ENCODE peak calls at places on chromosomes 4 and X, in four cellular contexts. A is spleen, Y is HCT116, E is ovary. I is an unnamed sample.

GRCh38 chr4:48968814-48969213 is 17.3 kb upstream of the CWH43 start:
- DNase-seq in A (no peak), Y (no peak), E (no peak), I (no peak)

GRCh38 chrX:29225670-29226069 is 638.4 kb downstream of the IL1RAPL1 start:
- DNase-seq in A (no peak), Y (no peak), E (no peak), I (no peak)

GRCh38 chrX:41781500-41781899 is 57.5 kb downstream of the GPR82 start:
- DNase-seq in A (no peak), Y (peak; percentile 31), E (no peak), I (no peak)

GRCh38 chr4:56286763-56287162 is 100.5 kb downstream of the AASDH start:
- DNase-seq in A (no peak), Y (no peak), E (no peak), I (no peak)

GRCh38 chr4:158013858-158014257 is 159.0 kb downstream of the GASK1B start:
- DNase-seq in A (no peak), Y (no peak), E (no peak), I (no peak)

GRCh38 chr4:116143221-116143620 is 942.2 kb downstream of the TRAM1L1 start:
- DNase-seq in A (no peak), Y (no peak), E (no peak), I (no peak)

GRCh38 chrX:104307341-104307740 is 52.6 kb upstream of the ESX1 start:
- DNase-seq in A (no peak), Y (no peak), E (no peak), I (no peak)

GRCh38 chrX:34341258-34341657 is 209.1 kb upstream of the FAM47A start:
- DNase-seq in A (no peak), Y (no peak), E (no peak), I (no peak)

GRCh38 chrX:46758163-46758955 is 559 bp downstream of the SLC9A7 start:
- DNase-seq in A (peak; percentile 81), Y (no peak), E (peak; percentile 35), I (no peak)

GRCh38 chrX:72121381-72121780 is 10.3 kb downstream of the RTL5 start:
- DNase-seq in A (peak; percentile 86), Y (no peak), E (no peak), I (peak; percentile 45)

GRCh38 chr4:158783775-158784174 is 14.9 kb downstream of the FNIP2 start:
- DNase-seq in A (no peak), Y (no peak), E (no peak), I (no peak)

GRCh38 chrX:46662594-46662993 is 89.0 kb downstream of the CHST7 start:
- DNase-seq in A (no peak), Y (no peak), E (no peak), I (no peak)

GRCh38 chr4:77268108-77268507 is 111.1 kb downstream of the CCNG2 start:
- DNase-seq in A (no peak), Y (no peak), E (no peak), I (no peak)

GRCh38 chr4:13481569-13481968 is 2.6 kb downstream of the RAB28 start:
- DNase-seq in A (no peak), Y (no peak), E (no peak), I (no peak)

GRCh38 chr4:16227462-16227868 is 1.2 kb upstream of the TAPT1 start:
- DNase-seq in A (peak; percentile 82), Y (no peak), E (peak; percentile 66), I (peak; percentile 40)

GRCh38 chr4:187887886-187888285 is 107.7 kb upstream of the ZFP42 start:
- DNase-seq in A (no peak), Y (no peak), E (no peak), I (no peak)

GRCh38 chr4:106362426-106362825 is 6.2 kb downstream of the GIMD1 start:
- DNase-seq in A (no peak), Y (no peak), E (no peak), I (no peak)

GRCh38 chr4:145602129-145602760 is 16.9 kb upstream of the MMAA start:
- DNase-seq in A (no peak), Y (no peak), E (no peak), I (no peak)

GRCh38 chr4:144572660-144573059 is 73.3 kb upstream of the HHIP start:
- DNase-seq in A (no peak), Y (no peak), E (no peak), I (no peak)

GRCh38 chr4:42371306-42372063 is 25.8 kb upstream of the SHISA3 start:
- DNase-seq in A (no peak), Y (peak; percentile 33), E (no peak), I (no peak)

GRCh38 chrX:154350429-154351182 is 23.8 kb downstream of the FLNA start:
- DNase-seq in A (no peak), Y (no peak), E (no peak), I (peak; percentile 25)
- H3K4me1 ChIP-seq in A (peaks cover 36% of the 10 kb centered on the region), Y (no peaks in the 10 kb centered on the region), E (no peaks in the 10 kb centered on the region), I (no peaks in the 10 kb centered on the region)

GRCh38 chrX:65035451-65035779 is 59.2 kb upstream of the ZC4H2 start:
- DNase-seq in A (peak; percentile 77), Y (no peak), E (peak; percentile 28), I (no peak)
- TF ChIP-seq POLR2A in A (no peak), Y (no peak), E (no peak), I (no peak)

DNA sequence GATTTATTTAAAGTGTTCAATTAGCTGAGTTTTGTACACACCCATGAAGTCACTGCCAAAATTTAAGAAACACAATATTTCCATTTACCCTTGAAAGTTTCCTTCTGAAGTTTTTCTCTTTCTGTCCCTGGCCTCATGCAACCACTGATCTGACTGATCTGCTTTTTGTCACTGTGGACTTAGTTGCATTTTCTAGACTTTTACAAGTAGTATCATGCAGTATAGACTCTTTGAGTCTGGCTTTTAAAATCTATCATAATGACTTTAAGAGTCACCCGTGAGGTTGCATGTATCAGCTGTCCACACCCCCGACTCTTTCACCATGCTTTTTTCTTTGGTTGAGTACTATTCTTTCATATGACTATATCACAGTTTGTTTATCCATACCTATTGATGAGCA is 29.0 kb upstream of the PDLIM3 start:
- DNase-seq in A (no peak), Y (no peak), E (no peak), I (no peak)
- H3K27ac ChIP-seq in A (no peak overlapping the region), Y (no peak overlapping the region), E (no peak overlapping the region), I (no peak overlapping the region)

GRCh38 chr4:86106475-86106874 is 253.4 kb downstream of the MAPK10 start:
- DNase-seq in A (no peak), Y (no peak), E (no peak), I (no peak)
- H3K4me1 ChIP-seq in A (no peaks in the 10 kb centered on the region), Y (no peaks in the 10 kb centered on the region), E (no peaks in the 10 kb centered on the region), I (no peaks in the 10 kb centered on the region)

DNA sequence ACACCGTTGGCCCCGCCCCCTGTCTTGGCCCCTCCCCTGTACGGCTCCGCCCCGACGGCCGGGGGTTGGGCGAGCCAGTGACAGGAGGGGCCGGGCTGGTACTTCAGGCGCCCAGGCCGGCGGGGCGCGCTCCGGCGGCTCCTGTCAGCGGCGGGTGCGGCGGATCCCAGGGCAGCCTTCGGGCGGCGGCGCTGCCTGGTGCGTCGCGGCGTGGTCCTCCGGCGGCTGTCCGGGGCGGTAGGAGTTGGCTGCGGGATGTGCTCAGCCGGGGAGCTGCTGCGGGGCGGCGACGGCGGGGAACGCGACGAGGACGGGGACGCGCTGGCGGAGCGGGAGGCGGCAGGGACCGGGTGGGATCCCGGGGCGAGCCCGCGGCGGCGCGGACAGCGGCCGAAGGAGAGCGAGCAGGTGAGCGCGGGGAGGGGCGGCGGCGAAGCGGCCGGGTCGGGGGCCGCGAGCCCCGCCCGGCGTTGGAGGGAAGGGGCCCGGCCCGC is at the start of gene FAM241A:
- DNase-seq in A (peak; percentile 97), Y (peak; percentile 54), E (peak; percentile 92), I (peak; percentile 92)
- TF ChIP-seq POLR2A in A (peak; percentile 15), Y (peak; percentile 78), E (peak; percentile 84), I (peak; percentile 90)

GRCh38 chr4:37667197-37668100 is 18.7 kb downstream of the RELL1 start:
- DNase-seq in A (no peak), Y (no peak), E (no peak), I (no peak)
- H3K27ac ChIP-seq in A (peak overlapping the region; percentile 72), Y (peak overlapping the region; percentile 74), E (no peak overlapping the region), I (peak overlapping the region; percentile 65)

DNA sequence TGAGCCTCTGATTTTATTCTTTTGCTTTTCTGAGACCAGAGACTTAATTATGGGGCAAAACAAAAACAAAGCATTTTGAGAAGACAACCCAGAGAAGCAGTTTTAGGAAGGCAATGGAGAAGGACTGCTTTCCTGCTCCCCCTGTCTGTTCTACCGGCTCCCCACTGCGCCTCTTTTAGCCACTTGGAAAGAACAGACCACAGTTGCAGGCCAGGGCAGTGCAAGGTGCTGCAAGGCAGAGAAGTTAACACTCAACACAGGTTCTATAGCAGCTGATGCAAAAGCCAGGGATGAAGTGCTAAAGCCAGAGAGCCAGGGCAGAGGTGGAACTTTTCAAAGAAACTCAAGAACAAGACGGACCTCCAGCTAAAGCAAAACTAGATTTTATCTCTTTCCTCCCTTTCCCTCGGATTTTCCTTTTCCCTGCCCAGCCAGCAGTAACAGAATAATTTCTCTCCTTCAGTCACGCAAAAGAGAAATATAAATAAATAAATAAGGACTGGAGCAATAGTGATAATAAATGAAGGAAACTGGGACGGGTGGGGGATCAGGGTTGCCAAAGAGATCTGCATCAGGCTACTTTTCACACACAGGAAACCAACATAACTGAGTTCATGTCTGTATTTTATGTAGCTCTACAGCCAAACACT is 10.4 kb downstream of the SH3RF1 start:
- DNase-seq in A (no peak), Y (no peak), E (no peak), I (no peak)
- H3K4me1 ChIP-seq in A (peaks cover 32% of the 10 kb centered on the region), Y (peaks cover 74% of the 10 kb centered on the region), E (peaks cover 16% of the 10 kb centered on the region), I (no peaks in the 10 kb centered on the region)

DNA sequence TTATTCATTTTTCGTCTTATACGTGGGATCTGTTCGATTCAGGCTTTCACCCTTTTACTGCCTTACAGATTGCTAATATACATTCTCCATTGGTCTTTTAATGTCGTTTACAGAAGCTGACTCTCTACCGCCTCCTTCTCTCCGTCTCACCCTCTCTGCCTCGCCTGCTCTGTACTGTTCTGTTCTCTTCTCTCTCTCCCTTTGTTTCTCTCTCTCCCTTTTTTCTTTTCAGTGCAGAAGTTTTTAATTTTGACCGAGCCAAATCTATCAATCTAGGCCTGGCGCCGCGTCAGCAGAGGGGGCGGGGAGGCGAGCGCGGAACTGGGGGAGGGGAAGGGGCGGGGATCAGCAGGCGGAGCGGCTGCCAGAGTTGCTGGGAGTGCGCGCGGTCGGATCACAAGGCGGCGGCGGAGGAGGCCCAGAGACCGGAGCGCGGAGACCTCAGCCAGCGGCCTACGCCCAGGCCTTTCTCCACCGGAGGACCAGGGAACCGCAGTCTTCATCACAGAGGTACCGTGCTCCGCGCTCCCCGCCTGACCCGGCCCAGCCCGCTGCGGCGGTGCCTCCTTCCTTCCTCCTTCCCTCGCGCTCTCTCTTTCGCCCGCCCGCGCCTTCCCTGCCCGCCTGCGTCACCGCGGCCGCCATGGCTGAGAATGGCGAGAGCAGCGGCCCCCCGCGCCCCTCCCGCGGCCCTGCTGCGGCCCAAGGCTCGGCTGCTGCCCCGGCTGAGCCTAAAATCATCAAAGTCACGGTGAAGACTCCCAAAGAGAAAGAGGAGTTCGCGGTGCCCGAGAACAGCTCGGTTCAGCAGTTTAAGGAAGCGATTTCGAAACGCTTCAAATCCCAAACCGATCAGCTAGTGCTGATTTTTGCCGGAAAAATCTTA is at the start of gene UBQLN2:
- DNase-seq in A (peak; percentile 93), Y (peak; percentile 31), E (peak; percentile 84), I (peak; percentile 78)
- TF ChIP-seq POLR2A in A (no peak), Y (no peak), E (peak; percentile 76), I (peak; percentile 57)

GRCh38 chr4:153570228-153570973 is 104.2 kb downstream of the TMEM131L start:
- DNase-seq in A (no peak), Y (no peak), E (no peak), I (no peak)

GRCh38 chr4:153573881-153574807 is 108.0 kb downstream of the TMEM131L start:
- DNase-seq in A (peak; percentile 83), Y (peak; percentile 37), E (peak; percentile 53), I (peak; percentile 69)

GRCh38 chr4:153573221-153573620 is 107.1 kb downstream of the TMEM131L start:
- DNase-seq in A (no peak), Y (no peak), E (no peak), I (no peak)

GRCh38 chr4:153572609-153573008 is 106.4 kb downstream of the TMEM131L start:
- DNase-seq in A (no peak), Y (no peak), E (no peak), I (no peak)

GRCh38 chr4:153571006-153571545 is 104.9 kb downstream of the TMEM131L start:
- DNase-seq in A (no peak), Y (no peak), E (no peak), I (no peak)
- H3K27ac ChIP-seq in A (no peak overlapping the region), Y (no peak overlapping the region), E (no peak overlapping the region), I (no peak overlapping the region)